ENCODE peak calls at places on chromosomes 4 and X, in five cellular contexts. O is omental fat pad, G is heart left ventricle, V is Right ventricle myocardium superior, Q is glutamatergic neuron. M is an unnamed sample.

GRCh38 chrX:53374923-53375322 is 47.5 kb downstream of the SMC1A start:
- DNase-seq in O (no peak), G (no peak), V (no peak), Q (no peak), M (no peak)

GRCh38 chrX:38841766-38842165 is 40.5 kb downstream of the MID1IP1 start:
- DNase-seq in O (no peak), G (no peak), V (no peak), Q (no peak), M (no peak)

GRCh38 chr4:65508169-65508568 is 162.1 kb downstream of the EPHA5 start:
- DNase-seq in O (no peak), G (no peak), V (no peak), Q (no peak), M (no peak)

GRCh38 chr4:133996431-133997121 is 205.0 kb downstream of the PABPC4L start:
- DNase-seq in O (no peak), G (no peak), V (no peak), Q (no peak), M (no peak)

GRCh38 chrX:40671126-40671525 is 23.8 kb upstream of the CXorf38 start:
- DNase-seq in O (no peak), G (no peak), V (no peak), Q (no peak), M (no peak)

GRCh38 chr4:7214359-7214758 is 22.0 kb downstream of the SORCS2 start:
- DNase-seq in O (no peak), G (no peak), V (peak), Q (no peak), M (no peak)

GRCh38 chrX:135331525-135331924 is 22.2 kb downstream of the ETDC start:
- DNase-seq in O (no peak), G (no peak), V (no peak), Q (no peak), M (no peak)

GRCh38 chrX:17669891-17670290 is 67.4 kb upstream of the SCML1 start:
- DNase-seq in O (no peak), G (no peak), V (no peak), Q (no peak), M (no peak)

GRCh38 chr4:152224872-152225420 is 310.9 kb downstream of the FBXW7 start:
- DNase-seq in O (no peak), G (no peak), V (no peak), Q (no peak), M (no peak)

GRCh38 chr4:122450847-122451246 is 5.7 kb downstream of the IL2 start:
- DNase-seq in O (no peak), G (no peak), V (no peak), Q (no peak), M (no peak)

GRCh38 chrX:13569479-13570244 is at the start of gene EGFL6:
- DNase-seq in O (no peak), G (no peak), V (no peak), Q (peak), M (no peak)

GRCh38 chr4:121376541-121376940 is 4.3 kb downstream of the QRFPR start:
- DNase-seq in O (no peak), G (no peak), V (no peak), Q (no peak), M (no peak)

GRCh38 chrX:9569875-9570274 is 105.0 kb downstream of the TBL1X start:
- DNase-seq in O (no peak), G (no peak), V (no peak), Q (no peak), M (no peak)

GRCh38 chr4:5126857-5127256 is 75.6 kb downstream of the STK32B start:
- DNase-seq in O (no peak), G (no peak), V (no peak), Q (no peak), M (no peak)

GRCh38 chrX:97494756-97495372 is 611.2 kb downstream of the RPA4 start:
- DNase-seq in O (no peak), G (no peak), V (no peak), Q (no peak), M (no peak)

GRCh38 chrX:15947648-15948317 is 93.2 kb upstream of the AP1S2 start:
- DNase-seq in O (no peak), G (no peak), V (no peak), Q (no peak), M (no peak)

GRCh38 chr4:26468283-26468949 is 21.9 kb downstream of the CCKAR start:
- DNase-seq in O (no peak), G (no peak), V (no peak), Q (no peak), M (no peak)

GRCh38 chr4:168531305-168531704 is 34.5 kb downstream of the PALLD start:
- DNase-seq in O (no peak), G (no peak), V (no peak), Q (no peak), M (no peak)

GRCh38 chr4:118351851-118352827 is 664 bp downstream of the PRSS12 start:
- DNase-seq in O (no peak), G (no peak), V (peak), Q (peak), M (peak)

GRCh38 chr4:41458689-41459088 is 79.3 kb upstream of the LIMCH1 start:
- DNase-seq in O (no peak), G (no peak), V (no peak), Q (no peak), M (no peak)

GRCh38 chr4:1278336-1278670 is 11.4 kb upstream of the MAEA start:
- DNase-seq in O (no peak), G (no peak), V (no peak), Q (no peak), M (no peak)

GRCh38 chr4:40553995-40554394 is 75.7 kb downstream of the RBM47 start:
- DNase-seq in O (no peak), G (peak), V (no peak), Q (no peak), M (no peak)

GRCh38 chr4:6052679-6053078 is 34.4 kb upstream of the C4orf50 start:
- DNase-seq in O (no peak), G (no peak), V (no peak), Q (no peak), M (no peak)

GRCh38 chr4:13989496-13989895 is 362.0 kb upstream of the BOD1L1 start:
- DNase-seq in O (no peak), G (no peak), V (no peak), Q (no peak), M (no peak)

GRCh38 chr4:86961605-86962295 is 26.9 kb downstream of the AFF1 start:
- DNase-seq in O (no peak), G (no peak), V (no peak), Q (no peak), M (peak)